ENCODE peak calls at places on chromosomes 6 and 20, in four cellular contexts. M is upper lobe of right lung, V is right cardiac atrium, P is GM23248. G is an unnamed sample. For H3K9me3, the result is how much of the 10 kb centered on the place peaks cover.

GRCh38 chr6:63764318-63764916 is 128.8 kb downstream of the PHF3 start:
- DNase-seq in V (no peak), M (no peak), P (peak), G (no peak)

GRCh38 chr20:2847802-2848201 is 7.3 kb downstream of the VPS16 start:
- DNase-seq in M (no peak), P (no peak), V (no peak), G (no peak)

GRCh38 chr6:38589367-38589720 is 50.4 kb downstream of the BTBD9 start:
- DNase-seq in P (no peak), M (no peak), V (no peak), G (no peak)

GRCh38 chr6:81818778-81819491 is 66.5 kb upstream of the TENT5A start:
- DNase-seq in M (no peak), V (no peak), P (no peak), G (no peak)

GRCh38 chr6:154169193-154169847 is 130.3 kb downstream of the OPRM1 start:
- DNase-seq in V (no peak), M (peak), P (no peak), G (no peak)

GRCh38 chr6:117449549-117450439 is 24.1 kb upstream of the ROS1 start:
- DNase-seq in M (no peak), V (peak), P (peak), G (peak)

GRCh38 chr6:148925701-148926100 is 178.9 kb downstream of the UST start:
- DNase-seq in V (no peak), P (no peak), M (no peak), G (no peak)

GRCh38 chr20:20946122-20946759 is 159.9 kb downstream of the LINC00237 start:
- DNase-seq in V (no peak), P (no peak), M (no peak), G (no peak)

GRCh38 chr6:37017606-37018005 is 12.2 kb downstream of the FGD2 start:
- DNase-seq in P (no peak), M (no peak), V (no peak), G (no peak)

GRCh38 chr6:126307859-126308258 is 32.1 kb upstream of the CENPW start:
- DNase-seq in V (no peak), P (peak), M (no peak), G (no peak)

GRCh38 chr6:1068068-1068467 is 243.8 kb upstream of the FOXQ1 start:
- DNase-seq in P (no peak), V (no peak), M (no peak), G (no peak)

GRCh38 chr6:958531-958930 is 265.6 kb upstream of the EXOC2 start:
- DNase-seq in M (no peak), V (no peak), P (peak), G (no peak)

DNA sequence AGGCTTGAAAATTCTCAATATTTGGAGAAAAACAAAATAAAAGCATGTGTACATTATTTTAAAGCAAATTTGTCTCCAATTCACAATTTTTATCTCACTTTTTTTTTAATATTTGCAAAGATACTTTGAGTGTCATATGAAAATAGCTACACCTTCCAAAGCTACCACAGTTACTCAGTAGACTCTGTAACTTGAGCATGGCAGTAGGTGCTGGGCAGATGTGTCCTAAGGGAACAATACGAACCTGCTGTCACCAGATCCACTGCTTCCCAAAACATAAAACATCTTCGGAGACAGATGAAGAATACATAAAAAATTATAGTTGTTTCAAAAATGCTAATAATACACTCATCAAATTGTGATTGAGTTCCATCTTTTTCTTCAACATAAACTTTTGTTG is 10.6 kb downstream of the WDR27 start:
- DNase-seq in M (no peak), P (no peak), V (no peak), G (no peak)
- H3K9me3 ChIP-seq in M (under half), P (under half), V (under half), G (under half)

GRCh38 chr6:118451839-118452238 is 96.3 kb upstream of the PLN start:
- DNase-seq in V (no peak), M (no peak), P (no peak), G (no peak)
- H3K9me3 ChIP-seq in V (under half), M (under half), P (under half), G (under half)

GRCh38 chr6:168368971-168369370 is 49.4 kb upstream of the DACT2 start:
- DNase-seq in M (peak), P (no peak), V (no peak), G (no peak)
- H3K9me3 ChIP-seq in M (under half), P (under half), V (under half), G (under half)

GRCh38 chr20:55641497-55641896 is 363.8 kb downstream of the CBLN4 start:
- DNase-seq in P (no peak), V (no peak), M (no peak), G (no peak)
- H3K9me3 ChIP-seq in P (under half), V (under half), M (under half), G (under half)

DNA sequence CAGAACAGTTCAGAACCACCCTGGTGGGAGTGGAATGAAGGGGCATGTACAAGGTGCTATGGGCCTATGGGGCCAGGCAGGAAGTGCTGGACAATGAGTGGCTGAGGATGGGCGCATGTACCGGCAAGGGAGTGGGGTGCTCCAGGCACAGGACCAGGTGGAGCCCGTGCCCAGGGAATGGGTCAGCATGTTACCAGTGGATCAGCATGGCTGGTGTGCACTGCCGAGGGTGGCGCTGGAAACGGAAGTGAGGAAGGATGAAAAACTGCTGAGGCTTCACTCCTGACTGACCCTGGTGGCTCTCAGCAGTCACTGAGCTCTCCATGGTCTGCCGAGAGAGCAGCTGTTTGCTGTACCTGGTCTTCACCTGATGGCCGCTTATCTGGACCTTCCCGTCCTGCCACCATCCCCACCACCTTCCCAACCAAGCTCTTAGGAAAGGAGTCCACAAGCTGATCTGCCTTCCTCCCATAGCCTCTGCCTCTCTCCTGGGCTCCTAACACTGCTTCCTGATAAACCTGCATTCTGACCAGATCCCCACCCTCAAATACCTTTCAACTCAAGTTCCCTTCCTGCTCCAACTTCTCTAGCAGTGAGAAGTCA is 7.2 kb downstream of the UQCC2 start:
- DNase-seq in V (no peak), P (no peak), M (peak), G (no peak)
- H3K9me3 ChIP-seq in V (under half), P (under half), M (under half), G (under half)

DNA sequence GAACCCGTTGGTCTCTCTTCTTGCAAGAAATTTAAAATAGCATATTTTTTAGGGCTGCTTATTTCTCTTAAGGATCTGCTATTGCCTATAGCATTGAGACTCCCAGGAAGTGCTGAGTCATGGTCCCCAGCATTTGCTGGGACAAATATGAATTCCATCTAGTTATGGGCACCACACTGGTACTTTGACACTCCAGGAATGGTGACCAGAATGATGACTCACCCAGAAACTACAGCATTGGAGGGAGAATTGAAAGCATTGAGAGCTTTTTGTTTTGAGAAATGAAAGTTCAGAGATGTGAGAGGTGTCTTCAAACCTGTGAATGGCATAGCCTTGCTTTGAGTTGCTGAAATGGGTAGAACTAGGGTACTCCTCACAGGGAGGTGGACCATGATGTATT is 699.7 kb downstream of the DHX35 start:
- DNase-seq in M (no peak), V (no peak), P (peak), G (no peak)
- H3K9me3 ChIP-seq in M (under half), V (under half), P (under half), G (under half)

GRCh38 chr6:113820751-113821150 is 36.4 kb upstream of the MARCKS start:
- DNase-seq in P (peak), M (no peak), V (no peak), G (no peak)

GRCh38 chr6:113819169-113819830 is 37.8 kb upstream of the MARCKS start:
- DNase-seq in P (no peak), M (no peak), V (no peak), G (no peak)

GRCh38 chr6:113821445-113821844 is 35.7 kb upstream of the MARCKS start:
- DNase-seq in V (no peak), M (no peak), P (no peak), G (no peak)

GRCh38 chr6:113813207-113813606 is 43.9 kb upstream of the MARCKS start:
- DNase-seq in V (no peak), P (peak), M (no peak), G (no peak)

DNA sequence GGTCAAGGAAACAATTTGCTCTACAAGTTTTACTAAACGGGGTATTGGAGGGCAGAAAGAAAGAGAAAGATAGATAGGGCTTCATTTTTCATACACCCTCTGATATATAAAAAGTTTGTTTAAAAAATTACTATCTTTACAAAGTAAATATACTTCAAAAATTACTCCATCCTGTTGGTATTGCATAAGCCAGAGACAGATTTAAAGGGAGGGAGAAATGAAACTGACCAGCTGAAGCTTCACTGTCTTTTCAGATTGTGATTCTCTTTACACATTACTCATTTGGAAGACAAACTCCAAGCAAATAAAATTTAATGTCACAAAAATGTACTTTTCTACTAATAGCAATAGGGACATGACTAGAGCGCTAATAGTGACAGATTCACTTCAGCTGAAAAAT is 38.6 kb upstream of the MARCKS start:
- DNase-seq in V (no peak), P (peak), M (no peak), G (no peak)
- H3K9me3 ChIP-seq in V (under half), P (under half), M (under half), G (under half)

GRCh38 chr6:25829375-25829774 is 2.5 kb downstream of the SLC17A1 start:
- DNase-seq in V (no peak), M (no peak), P (no peak), G (no peak)

GRCh38 chr6:25832307-25832662 is 433 bp upstream of the SLC17A1 start:
- DNase-seq in P (no peak), M (no peak), V (no peak), G (no peak)

GRCh38 chr6:25832670-25833069 is 818 bp upstream of the SLC17A1 start:
- DNase-seq in M (no peak), V (no peak), P (no peak), G (no peak)

GRCh38 chr6:25831532-25832306 is at the start of gene SLC17A1:
- DNase-seq in V (no peak), P (no peak), M (no peak), G (no peak)

GRCh38 chr6:25830461-25830860 is 1.4 kb downstream of the SLC17A1 start:
- DNase-seq in M (no peak), P (no peak), V (no peak), G (no peak)
- H3K9me3 ChIP-seq in M (under half), P (under half), V (under half), G (under half)